ENCODE peak calls at places on chromosomes 5 and 9, in ten cellular contexts. D is NCI-H2171 treated with DMSO at 0.1 percent for 48 hours; X is cerebellar cortex; U is body of pancreas; G is nephron progenitor cell; Z is Karpas-422; R is NCI-H446; V is memory B cell; I is stimulated activated CD4-positive, alpha-beta T cell treated with anti-CD3 and anti-CD28 coated beads, Interleukin-1b, Interleukin-23, amount 100 ng/mL, for 24 hours; C is fibroblast of the aortic adventitia. K is an unnamed sample.

GRCh38 chr5:165928971-165929370 is 2362.5 kb upstream of the WWC1 start:
- DNase-seq in D (no peak), X (no peak), U (no peak), G (no peak), Z (no peak), R (no peak), V (no peak), I (no peak), C (no peak), K (no peak)

GRCh38 chr9:132141364-132141947 is 20.4 kb upstream of the NTNG2 start:
- DNase-seq in D (peak; percentile 87), X (peak; percentile 42), U (peak; percentile 57), G (peak; percentile 28), Z (no peak), R (no peak), V (no peak), I (no peak), C (peak; percentile 19), K (no peak)

GRCh38 chr5:27748847-27749246 is 710.5 kb upstream of the CDH9 start:
- DNase-seq in D (no peak), X (no peak), U (no peak), G (no peak), Z (no peak), R (no peak), V (no peak), I (no peak), C (no peak), K (no peak)

GRCh38 chr5:86814907-86815306 is 197.2 kb downstream of the COX7C start:
- DNase-seq in D (no peak), X (no peak), U (no peak), G (no peak), Z (no peak), R (no peak), V (no peak), I (no peak), C (no peak), K (no peak)

GRCh38 chr5:171617787-171618690 is 167.6 kb upstream of the SMIM23 start:
- DNase-seq in D (no peak), X (no peak), U (no peak), G (no peak), Z (no peak), R (no peak), V (no peak), I (no peak), C (no peak), K (no peak)

GRCh38 chr9:93011114-93011513 is 47.4 kb upstream of the SUSD3 start:
- DNase-seq in D (no peak), X (no peak), U (no peak), G (no peak), Z (no peak), R (no peak), V (no peak), I (no peak), C (no peak), K (no peak)

GRCh38 chr5:122415481-122416120 is 103.6 kb downstream of the SNCAIP start:
- DNase-seq in D (peak; percentile 37), X (peak; percentile 92), U (peak; percentile 45), G (peak; percentile 57), Z (peak; percentile 76), R (peak; percentile 52), V (no peak), I (no peak), C (peak; percentile 72), K (no peak)

GRCh38 chr5:169350759-169351240 is 49.9 kb upstream of the SLIT3 start:
- DNase-seq in D (peak; percentile 17), X (no peak), U (no peak), G (no peak), Z (no peak), R (no peak), V (no peak), I (no peak), C (peak; percentile 99), K (no peak)

GRCh38 chr9:123419091-123419490 is 63.1 kb downstream of the CRB2 start:
- DNase-seq in D (no peak), X (no peak), U (no peak), G (no peak), Z (no peak), R (no peak), V (no peak), I (no peak), C (no peak), K (no peak)